ENCODE peak calls at places on chromosomes 1 and 21, in seven cellular contexts. O, T, R, Q, A, X and E are unnamed samples.

GRCh38 chr1:84619383-84620093 is 45.3 kb upstream of the CTBS start:
- DNase-seq in O (peak), T (peak), R (no peak), Q (peak), A (peak), X (no peak), E (peak)

GRCh38 chr1:40997096-40997495 is 17.6 kb downstream of the CTPS1 start:
- DNase-seq in O (no peak), T (no peak), R (no peak), Q (no peak), A (no peak), X (no peak), E (no peak)

GRCh38 chr1:41666991-41667631 is 182.6 kb upstream of the EDN2 start:
- DNase-seq in O (no peak), T (no peak), R (no peak), Q (no peak), A (no peak), X (no peak), E (no peak)

GRCh38 chr1:184788970-184789369 is 34.3 kb upstream of the EDEM3 start:
- DNase-seq in O (no peak), T (no peak), R (no peak), Q (no peak), A (no peak), X (no peak), E (no peak)

GRCh38 chr21:35236090-35236489 is 187.0 kb upstream of the RUNX1 start:
- DNase-seq in O (no peak), T (no peak), R (no peak), Q (no peak), A (no peak), X (no peak), E (no peak)

GRCh38 chr1:66360285-66360724 is 173.6 kb upstream of the SGIP1 start:
- DNase-seq in O (no peak), T (no peak), R (no peak), Q (no peak), A (no peak), X (no peak), E (no peak)

GRCh38 chr1:46315669-46316403 is 12.3 kb downstream of the UQCRH start:
- DNase-seq in O (no peak), T (no peak), R (no peak), Q (peak), A (no peak), X (no peak), E (peak)

GRCh38 chr1:63877816-63878215 is 104.0 kb downstream of the ROR1 start:
- DNase-seq in O (no peak), T (peak), R (no peak), Q (peak), A (no peak), X (no peak), E (peak)

GRCh38 chr1:198212126-198212525 is 55.3 kb downstream of the NEK7 start:
- DNase-seq in O (no peak), T (no peak), R (no peak), Q (no peak), A (no peak), X (no peak), E (no peak)

GRCh38 chr1:229883504-229884200 is 183.4 kb upstream of the GALNT2 start:
- DNase-seq in O (no peak), T (no peak), R (no peak), Q (no peak), A (no peak), X (no peak), E (no peak)

GRCh38 chr1:150535511-150536281 is 13.5 kb upstream of the ADAMTSL4 start:
- DNase-seq in O (no peak), T (no peak), R (no peak), Q (no peak), A (peak), X (no peak), E (peak)

GRCh38 chr1:52007228-52008073 is 17.0 kb upstream of the RAB3B start:
- DNase-seq in O (no peak), T (no peak), R (no peak), Q (no peak), A (no peak), X (no peak), E (no peak)

GRCh38 chr1:41639332-41639936 is 155.0 kb upstream of the EDN2 start:
- DNase-seq in O (no peak), T (no peak), R (peak), Q (peak), A (no peak), X (no peak), E (peak)

GRCh38 chr1:5891736-5892135 is 100.5 kb downstream of the NPHP4 start:
- DNase-seq in O (no peak), T (no peak), R (no peak), Q (peak), A (no peak), X (no peak), E (peak)

GRCh38 chr1:234683856-234684632 is 74.1 kb upstream of the IRF2BP2 start:
- DNase-seq in O (peak), T (no peak), R (no peak), Q (peak), A (peak), X (peak), E (peak)

GRCh38 chr1:1355376-1355775 is 3.0 kb downstream of the MXRA8 start:
- DNase-seq in O (no peak), T (no peak), R (no peak), Q (no peak), A (peak), X (no peak), E (no peak)

GRCh38 chr1:243505986-243506689 is 250.3 kb downstream of the SDCCAG8 start:
- DNase-seq in O (no peak), T (no peak), R (no peak), Q (peak), A (no peak), X (no peak), E (no peak)

GRCh38 chr1:150021191-150021688 is 10.7 kb upstream of the OTUD7B start:
- DNase-seq in O (peak), T (no peak), R (no peak), Q (no peak), A (peak), X (no peak), E (no peak)

GRCh38 chr21:17467829-17468228 is 45.0 kb upstream of the CXADR start:
- DNase-seq in O (no peak), T (no peak), R (no peak), Q (no peak), A (no peak), X (no peak), E (no peak)

GRCh38 chr21:44475266-44475665 is 20.0 kb downstream of the LRRC3 start:
- DNase-seq in O (no peak), T (no peak), R (no peak), Q (no peak), A (no peak), X (no peak), E (no peak)

GRCh38 chr1:191818198-191818597 is 340.1 kb upstream of the RGS18 start:
- DNase-seq in O (no peak), T (no peak), R (no peak), Q (no peak), A (no peak), X (no peak), E (no peak)

GRCh38 chr1:24110642-24111263 is 1.2 kb downstream of the MYOM3 start:
- DNase-seq in O (no peak), T (no peak), R (no peak), Q (no peak), A (no peak), X (peak), E (no peak)

GRCh38 chr1:220487297-220487820 is 40.6 kb upstream of the MARK1 start:
- DNase-seq in O (peak), T (peak), R (no peak), Q (peak), A (peak), X (no peak), E (peak)

GRCh38 chr1:149934326-149934725 is 2.4 kb downstream of the MTMR11 start:
- DNase-seq in O (no peak), T (no peak), R (no peak), Q (no peak), A (no peak), X (no peak), E (no peak)

GRCh38 chr1:224626042-224626441 is 9.9 kb downstream of the CNIH3 start:
- DNase-seq in O (no peak), T (no peak), R (no peak), Q (peak), A (no peak), X (no peak), E (peak)

GRCh38 chr1:171117085-171117484 is 26.4 kb downstream of the FMO3 start:
- DNase-seq in O (no peak), T (no peak), R (no peak), Q (no peak), A (no peak), X (no peak), E (no peak)

GRCh38 chr1:77513839-77514763 is 168.4 kb downstream of the ZZZ3 start:
- DNase-seq in O (peak), T (peak), R (peak), Q (peak), A (no peak), X (no peak), E (peak)

GRCh38 chr1:46533179-46533864 is 18.1 kb downstream of the KNCN start:
- DNase-seq in O (peak), T (no peak), R (no peak), Q (no peak), A (peak), X (peak), E (no peak)

GRCh38 chr1:18091660-18092446 is 15.7 kb upstream of the IGSF21 start:
- DNase-seq in O (no peak), T (peak), R (no peak), Q (peak), A (no peak), X (no peak), E (peak)

GRCh38 chr1:170765712-170766330 is 101.9 kb downstream of the PRRX1 start:
- DNase-seq in O (peak), T (no peak), R (no peak), Q (peak), A (peak), X (no peak), E (peak)

GRCh38 chr1:215188302-215188950 is 105.9 kb downstream of the KCNK2 start:
- DNase-seq in O (no peak), T (no peak), R (no peak), Q (no peak), A (no peak), X (no peak), E (no peak)

GRCh38 chr1:31412732-31413404 is at the start of gene SERINC2:
- DNase-seq in O (no peak), T (no peak), R (no peak), Q (no peak), A (peak), X (no peak), E (no peak)

GRCh38 chr1:31412205-31412604 is 808 bp upstream of the SERINC2 start:
- DNase-seq in O (no peak), T (no peak), R (no peak), Q (no peak), A (no peak), X (no peak), E (no peak)

GRCh38 chr1:31415658-31416057 is 2.6 kb downstream of the SERINC2 start:
- DNase-seq in O (no peak), T (no peak), R (no peak), Q (no peak), A (no peak), X (no peak), E (no peak)

GRCh38 chr1:31414692-31415370 is 1.8 kb downstream of the SERINC2 start:
- DNase-seq in O (no peak), T (no peak), R (no peak), Q (no peak), A (no peak), X (no peak), E (no peak)

DNA sequence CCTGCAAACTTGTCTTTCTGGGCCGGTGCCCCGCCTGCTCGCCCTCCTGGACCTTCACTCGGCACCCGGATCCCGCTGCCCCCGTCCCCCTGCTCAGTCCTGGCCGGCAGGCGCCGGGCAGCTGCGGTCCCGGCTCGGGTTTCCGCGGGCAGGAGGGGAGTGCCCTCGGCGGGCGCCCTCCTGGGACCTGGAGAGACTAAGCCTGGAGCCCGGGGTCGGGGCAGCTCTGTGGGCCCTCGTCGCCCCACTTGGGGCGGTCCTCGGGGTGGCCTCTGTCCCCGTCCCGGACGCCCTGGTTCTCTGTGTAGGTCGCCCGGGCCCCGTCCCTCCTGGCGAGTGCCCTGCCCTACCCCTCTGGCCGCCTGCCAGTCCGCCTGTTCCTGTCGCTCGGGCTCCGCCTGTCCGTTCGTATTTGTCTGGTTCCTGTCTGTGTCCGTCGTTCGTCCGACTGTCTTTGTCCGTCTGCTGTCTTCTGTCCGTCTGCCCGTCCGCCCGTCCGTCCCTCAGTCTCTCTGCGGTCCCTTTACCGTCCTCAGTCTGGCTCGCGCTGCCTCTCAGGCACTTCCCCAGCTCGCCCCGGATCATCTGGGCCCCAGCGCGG is 492 bp downstream of the SERINC2 start:
- DNase-seq in O (peak), T (no peak), R (no peak), Q (peak), A (peak), X (peak), E (peak)
- TF ChIP-seq CTCF in O (no peak), T (no peak), R (no peak), Q (no peak), A (peak), X (no peak), E (no peak)

DNA sequence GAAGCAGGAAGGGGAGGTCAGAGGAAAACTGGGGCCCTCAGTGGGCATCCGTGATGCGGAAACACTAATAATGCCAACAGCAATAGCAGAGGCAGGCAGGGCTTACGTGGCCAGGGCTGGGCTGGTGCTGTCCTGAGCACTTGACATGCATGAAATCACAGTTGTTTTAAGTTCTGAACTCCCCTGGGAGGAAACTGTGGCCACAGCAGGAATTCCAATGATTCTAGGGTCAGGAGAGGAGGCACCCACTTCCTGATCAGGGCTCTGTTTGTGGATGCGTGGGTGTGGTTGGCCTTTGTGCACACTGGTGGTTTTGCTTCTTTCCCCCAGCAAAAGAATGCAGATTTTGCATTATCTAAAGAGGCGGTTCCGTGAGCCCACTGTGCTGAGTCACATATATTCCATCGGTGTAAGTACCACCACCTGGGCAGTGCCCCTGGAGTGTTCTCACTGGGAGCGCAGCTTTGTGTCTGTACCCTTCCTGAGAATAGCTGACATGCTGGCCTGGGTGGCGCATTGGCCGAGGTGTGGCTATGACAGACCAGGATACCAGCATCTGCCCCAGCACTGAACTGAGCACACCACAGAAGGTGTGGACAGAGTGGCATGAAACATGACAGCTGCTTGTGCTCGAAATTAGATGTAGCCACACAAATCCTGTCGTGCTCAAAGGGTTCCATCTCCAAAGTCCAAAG is 71.0 kb downstream of the PDE9A start:
- DNase-seq in O (peak), T (peak), R (no peak), Q (peak), A (peak), X (no peak), E (peak)
- H3K4me3 ChIP-seq in O (no peak), T (no peak), R (no peak), Q (no peak), A (no peak), X (no peak), E (no peak)

DNA sequence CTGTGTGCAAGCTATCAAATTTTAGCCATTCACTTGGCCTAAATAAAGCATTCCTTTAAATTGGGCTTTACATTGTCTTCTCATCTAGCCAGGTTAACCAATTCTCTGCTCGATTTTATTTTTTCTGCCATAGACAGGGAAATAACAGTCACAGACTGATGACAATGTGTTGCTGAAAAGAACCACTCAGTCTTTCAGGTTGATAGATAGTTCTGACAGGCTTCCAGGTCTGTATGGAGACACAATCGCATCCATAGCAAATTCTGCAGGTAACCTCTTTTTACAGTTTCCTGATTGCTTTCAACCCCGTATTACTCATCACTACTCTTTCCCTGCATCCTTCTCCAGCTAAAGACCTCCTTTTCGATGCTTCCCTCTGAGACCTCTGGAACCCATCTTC is 198.0 kb downstream of the KCNH1 start:
- DNase-seq in O (no peak), T (no peak), R (no peak), Q (no peak), A (no peak), X (no peak), E (no peak)
- TF ChIP-seq CTCF in O (no peak), T (no peak), R (no peak), Q (no peak), A (no peak), X (no peak), E (no peak)

GRCh38 chr1:147773215-147773715 is 12.9 kb upstream of the GJA5 start:
- DNase-seq in O (no peak), T (no peak), R (no peak), Q (no peak), A (no peak), X (no peak), E (no peak)
- H3K4me3 ChIP-seq in O (no peak), T (no peak), R (peak), Q (no peak), A (no peak), X (peak), E (no peak)

GRCh38 chr1:245262876-245263625 is 108.3 kb downstream of the KIF26B start:
- DNase-seq in O (no peak), T (no peak), R (no peak), Q (no peak), A (no peak), X (no peak), E (no peak)

GRCh38 chr1:245261786-245262185 is 107.0 kb downstream of the KIF26B start:
- DNase-seq in O (no peak), T (no peak), R (no peak), Q (no peak), A (no peak), X (no peak), E (no peak)

GRCh38 chr1:245266105-245266504 is 111.3 kb downstream of the KIF26B start:
- DNase-seq in O (no peak), T (no peak), R (no peak), Q (no peak), A (no peak), X (no peak), E (no peak)

GRCh38 chr1:245263701-245264100 is 108.9 kb downstream of the KIF26B start:
- DNase-seq in O (no peak), T (no peak), R (no peak), Q (no peak), A (no peak), X (no peak), E (no peak)

GRCh38 chr1:245264226-245264625 is 109.4 kb downstream of the KIF26B start:
- DNase-seq in O (no peak), T (no peak), R (no peak), Q (no peak), A (no peak), X (no peak), E (no peak)
- TF ChIP-seq CTCF in O (no peak), T (no peak), R (no peak), Q (no peak), A (no peak), X (no peak), E (no peak)

DNA sequence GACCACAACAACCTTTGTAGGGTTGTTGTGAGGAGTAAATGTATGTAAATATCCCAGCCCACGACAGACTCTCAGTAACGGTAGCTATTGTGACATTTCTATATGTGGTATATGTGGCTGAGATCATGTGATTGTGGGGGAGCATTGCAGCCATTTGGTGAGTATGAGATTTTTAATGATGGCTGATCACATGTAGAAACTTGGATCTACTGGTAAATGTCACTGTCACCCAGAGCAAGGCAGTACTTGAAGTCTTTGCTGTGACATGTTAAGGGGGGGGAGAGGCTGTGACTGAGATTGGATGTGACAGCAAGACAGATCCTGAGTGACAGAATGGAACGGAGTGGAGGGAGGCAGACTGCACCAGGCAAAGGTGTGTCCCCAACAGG is 23.9 kb upstream of the MEF2D start:
- DNase-seq in O (no peak), T (no peak), R (no peak), Q (no peak), A (no peak), X (no peak), E (no peak)
- H3K4me3 ChIP-seq in O (no peak), T (no peak), R (no peak), Q (no peak), A (no peak), X (no peak), E (no peak)

DNA sequence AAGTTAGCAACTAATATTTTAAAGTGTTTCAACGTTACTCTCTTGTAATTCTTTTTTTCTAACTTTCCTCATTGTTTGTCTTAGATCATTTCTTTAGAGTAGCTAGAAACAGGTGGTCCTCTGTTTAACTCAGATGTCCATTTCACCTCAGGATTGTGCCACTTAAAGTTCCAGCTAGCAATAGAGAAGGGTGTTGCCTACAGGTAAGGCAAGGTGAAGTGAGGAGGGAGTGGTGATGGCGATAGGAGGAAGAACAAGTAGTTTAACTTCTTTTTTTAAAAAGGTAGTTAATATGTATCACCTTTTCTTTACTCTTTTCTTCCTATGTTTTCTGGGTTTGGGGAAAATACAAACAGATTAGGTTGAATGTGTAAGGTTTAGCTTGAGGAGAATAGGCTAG is 44.4 kb downstream of the ABCD3 start:
- DNase-seq in O (no peak), T (no peak), R (no peak), Q (no peak), A (no peak), X (no peak), E (no peak)
- TF ChIP-seq CTCF in O (no peak), T (no peak), R (no peak), Q (no peak), A (no peak), X (no peak), E (no peak)